ENCODE peak calls at places on chromosomes 7 and 10, in six cellular contexts. M is PC-3, E is PC-9, N is GM23248, R is neural progenitor cell, J is MM.1S. I is an unnamed sample. For H3F3A, the result is how much of the 10 kb centered on the place peaks cover.

GRCh38 chr7:127392182-127392565 is 334 bp downstream of the ZNF800 start:
- DNase-seq in M (peak), N (peak), E (no peak), J (peak), R (peak), I (peak)

GRCh38 chr7:12456506-12456905 is 52.8 kb upstream of the VWDE start:
- DNase-seq in N (no peak), R (no peak), M (peak), J (no peak), E (peak), I (no peak)

GRCh38 chr7:98878365-98879197 is at the start of gene TRRAP:
- DNase-seq in J (peak), E (peak), M (peak), N (peak), R (peak), I (peak)

GRCh38 chr10:75976681-75977080 is 545.3 kb downstream of the LRMDA start:
- DNase-seq in N (no peak), J (no peak), M (no peak), E (no peak), R (no peak), I (no peak)

GRCh38 chr10:13909911-13910617 is 323.3 kb downstream of the PRPF18 start:
- DNase-seq in E (no peak), M (no peak), N (no peak), R (no peak), J (peak), I (no peak)

GRCh38 chr10:80313523-80313922 is 24.1 kb upstream of the MAT1A start:
- DNase-seq in N (no peak), R (no peak), M (no peak), E (no peak), J (no peak), I (no peak)

GRCh38 chr7:68858497-68858896 is 739.8 kb upstream of the AUTS2 start:
- DNase-seq in R (no peak), N (no peak), E (no peak), J (no peak), M (no peak), I (no peak)

GRCh38 chr10:3527144-3527543 is 257.9 kb downstream of the KLF6 start:
- DNase-seq in N (peak), R (no peak), J (no peak), E (no peak), M (no peak), I (no peak)

GRCh38 chr10:77636967-77637473 is 588 bp downstream of the KCNMA1 start:
- DNase-seq in M (no peak), R (peak), N (peak), J (no peak), E (no peak), I (no peak)

GRCh38 chr10:35635576-35635975 is 6.5 kb downstream of the FZD8 start:
- DNase-seq in E (peak), J (peak), M (peak), N (peak), R (peak), I (peak)

GRCh38 chr7:151280388-151281019 is 32.0 kb upstream of the SMARCD3 start:
- DNase-seq in E (no peak), R (no peak), J (no peak), M (no peak), N (no peak), I (no peak)

DNA sequence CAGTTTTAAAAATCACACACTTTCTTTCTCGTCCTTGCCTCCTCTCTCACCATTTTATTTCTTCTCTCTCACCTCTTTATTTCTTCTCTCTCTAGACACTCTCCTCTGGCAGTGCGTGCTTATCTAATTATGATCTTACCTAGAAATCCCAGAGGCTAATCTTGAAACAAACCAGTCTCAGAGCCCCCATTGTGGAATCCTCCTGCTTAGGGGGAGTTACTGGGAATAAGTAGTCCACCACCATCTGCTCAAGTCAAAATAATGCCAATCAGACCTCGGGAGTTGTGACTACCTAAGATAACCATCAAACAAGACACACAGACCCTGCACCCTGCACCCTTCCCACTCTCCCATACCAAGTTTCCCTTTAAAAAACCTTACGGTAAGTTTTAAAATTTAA is 256.9 kb downstream of the POM121L12 start:
- DNase-seq in M (no peak), E (no peak), N (no peak), J (no peak), R (no peak), I (no peak)
- H3F3A ChIP-seq in M (under half), E (under half), N (under half), J (under half), R (under half), I (under half)

GRCh38 chr7:36190447-36191291 is 37.6 kb downstream of the EEPD1 start:
- DNase-seq in M (no peak), R (no peak), E (no peak), J (no peak), N (no peak), I (no peak)

GRCh38 chr7:36186841-36187240 is 33.8 kb downstream of the EEPD1 start:
- DNase-seq in R (no peak), J (no peak), M (no peak), N (no peak), E (no peak), I (no peak)

GRCh38 chr7:36188266-36188665 is 35.2 kb downstream of the EEPD1 start:
- DNase-seq in J (no peak), E (no peak), N (no peak), R (no peak), M (no peak), I (no peak)

GRCh38 chr7:36191292-36191920 is 38.4 kb downstream of the EEPD1 start:
- DNase-seq in M (no peak), E (no peak), R (no peak), J (no peak), N (peak), I (no peak)

GRCh38 chr7:36188923-36189322 is 35.9 kb downstream of the EEPD1 start:
- DNase-seq in E (no peak), M (no peak), R (peak), J (no peak), N (no peak), I (no peak)
- TF ChIP-seq EZH2 in E (no peak), M (no peak), R (no peak), J (no peak), N (no peak), I (no peak)

GRCh38 chr10:20618148-20618547 is 279.0 kb downstream of the NEBL start:
- DNase-seq in N (no peak), M (no peak), J (no peak), E (no peak), R (no peak), I (no peak)
- H2AFZ ChIP-seq in N (no peak), M (no peak), J (no peak), E (no peak), R (no peak), I (no peak)

DNA sequence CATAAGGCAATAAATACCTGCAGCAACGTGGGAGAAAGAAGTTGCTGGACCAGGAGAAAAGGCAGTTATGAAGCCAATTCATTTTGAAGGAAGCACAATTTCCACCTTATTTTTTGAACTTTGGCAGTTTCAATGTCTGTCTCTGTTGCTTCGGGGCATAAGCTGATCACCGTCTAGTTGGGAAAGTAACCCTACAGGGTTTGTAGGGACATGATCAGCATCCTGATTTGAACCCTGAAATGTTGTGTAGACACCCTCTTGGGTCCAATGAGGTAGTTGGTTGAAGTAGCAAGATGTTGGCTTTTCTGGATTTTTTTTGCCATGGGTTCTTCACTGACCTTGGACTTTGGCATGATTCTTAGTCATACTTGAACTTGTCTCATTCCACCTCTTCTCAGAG is 13.0 kb downstream of the DUSP5 start:
- DNase-seq in R (no peak), J (no peak), M (no peak), E (no peak), N (no peak), I (no peak)
- H3F3A ChIP-seq in R (under half), J (half or more), M (under half), E (half or more), N (half or more), I (under half)

DNA sequence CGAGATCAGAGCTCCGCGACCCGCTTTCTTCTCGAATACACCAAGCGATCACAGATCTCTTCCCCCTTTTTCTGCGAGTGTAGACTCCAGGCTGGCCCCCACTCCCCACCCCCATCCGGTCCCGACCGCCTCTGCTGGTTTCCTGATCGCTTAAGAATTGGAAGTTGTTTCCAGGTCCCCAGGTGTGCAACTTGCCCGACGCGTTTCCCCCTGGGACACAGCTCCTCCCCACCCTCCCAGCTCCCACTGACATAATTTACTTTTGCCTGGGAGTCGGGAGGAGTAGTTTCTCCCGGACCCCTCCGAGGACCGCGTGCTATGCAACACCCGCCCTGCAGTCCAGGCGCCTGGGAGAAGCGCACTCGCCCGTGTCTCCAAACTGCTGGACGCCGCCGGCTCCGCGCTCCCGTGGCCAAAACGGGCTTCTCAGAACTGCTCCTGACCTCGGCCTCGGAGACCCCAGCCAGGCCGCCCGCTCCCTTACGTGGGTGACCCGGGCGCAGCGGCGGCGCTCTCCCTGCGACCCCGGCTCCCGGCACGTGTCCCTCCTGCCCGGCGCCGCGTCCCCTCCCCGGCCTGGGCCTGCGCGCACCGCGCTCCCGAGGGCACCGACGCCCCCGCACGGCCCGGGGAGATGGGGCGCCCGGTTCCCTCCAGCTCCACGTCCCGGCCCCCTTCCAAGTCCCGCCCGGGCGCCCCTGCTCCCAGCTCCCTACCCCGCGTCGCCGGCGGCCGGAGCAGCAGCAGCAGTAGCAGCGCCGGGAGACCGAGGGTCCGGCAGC is 463 bp downstream of the IL15RA start:
- DNase-seq in E (peak), R (peak), J (peak), M (peak), N (peak), I (peak)
- TF ChIP-seq EZH2 in E (no peak), R (peak), J (no peak), M (no peak), N (no peak), I (peak)

GRCh38 chr10:43376046-43376635 is 4.7 kb downstream of the FXYD4 start:
- DNase-seq in J (no peak), N (no peak), R (no peak), E (no peak), M (no peak), I (no peak)
- H2AFZ ChIP-seq in J (no peak), N (no peak), R (no peak), E (no peak), M (no peak), I (no peak)

I was measured in GM23338.